ENCODE peak calls at places on chromosomes 16 and 17, in seven cellular contexts. O, T, N, G, I, R and Y are unnamed samples.
A peak's percentile ranks its signal among the peaks of the same experiment; 100 is the strongest.

GRCh38 chr17:80833952-80834895 is 157.4 kb upstream of the CHMP6 start:
- DNase-seq in O (no peak), T (no peak), N (peak; percentile 72), G (no peak), I (no peak), R (no peak), Y (no peak)

GRCh38 chr17:47280072-47280811 is 26.6 kb downstream of the ITGB3 start:
- DNase-seq in O (no peak), T (peak; percentile 32), N (peak; percentile 60), G (no peak), I (no peak), R (no peak), Y (no peak)

GRCh38 chr17:48500435-48501426 is 30.1 kb downstream of the HOXB1 start:
- DNase-seq in O (no peak), T (no peak), N (peak; percentile 59), G (no peak), I (no peak), R (no peak), Y (peak; percentile 72)

GRCh38 chr17:76152580-76152979 is 11.5 kb upstream of the FOXJ1 start:
- DNase-seq in O (no peak), T (no peak), N (no peak), G (no peak), I (no peak), R (no peak), Y (no peak)

GRCh38 chr17:1769826-1770477 is 8.1 kb downstream of the SERPINF1 start:
- DNase-seq in O (no peak), T (peak; percentile 94), N (no peak), G (peak; percentile 50), I (no peak), R (peak; percentile 97), Y (peak; percentile 17)

GRCh38 chr17:5861849-5862248 is 208.3 kb upstream of the WSCD1 start:
- DNase-seq in O (no peak), T (no peak), N (no peak), G (no peak), I (no peak), R (no peak), Y (peak; percentile 31)

GRCh38 chr17:20914658-20915057 is 128.2 kb downstream of the USP22 start:
- DNase-seq in O (no peak), T (no peak), N (no peak), G (no peak), I (no peak), R (no peak), Y (no peak)

GRCh38 chr16:1293921-1294656 is 15.3 kb upstream of the UBE2I start:
- DNase-seq in O (no peak), T (no peak), N (peak; percentile 12), G (no peak), I (no peak), R (no peak), Y (no peak)

GRCh38 chr17:64218066-64218465 is 45.0 kb downstream of the TEX2 start:
- DNase-seq in O (no peak), T (no peak), N (no peak), G (no peak), I (peak; percentile 13), R (no peak), Y (no peak)

GRCh38 chr17:72518810-72519597 is 398.2 kb downstream of the SOX9 start:
- DNase-seq in O (no peak), T (no peak), N (peak; percentile 32), G (no peak), I (no peak), R (no peak), Y (peak; percentile 86)

GRCh38 chr16:50306287-50306686 is 39.9 kb downstream of the ADCY7 start:
- DNase-seq in O (no peak), T (no peak), N (no peak), G (no peak), I (no peak), R (no peak), Y (no peak)

GRCh38 chr16:3454093-3454492 is 10.6 kb downstream of the NAA60 start:
- DNase-seq in O (no peak), T (peak; percentile 37), N (no peak), G (no peak), I (no peak), R (no peak), Y (peak; percentile 13)

GRCh38 chr16:65700599-65700998 is 578.7 kb upstream of the CDH11 start:
- DNase-seq in O (no peak), T (no peak), N (no peak), G (no peak), I (no peak), R (no peak), Y (no peak)

GRCh38 chr16:31421587-31421986 is 6.6 kb downstream of the COX6A2 start:
- DNase-seq in O (no peak), T (peak; percentile 61), N (no peak), G (no peak), I (no peak), R (no peak), Y (no peak)

GRCh38 chr17:11487469-11487868 is 110.8 kb upstream of the DNAH9 start:
- DNase-seq in O (peak; percentile 89), T (no peak), N (no peak), G (no peak), I (no peak), R (no peak), Y (no peak)

GRCh38 chr16:64475627-64476351 is 646.1 kb downstream of the CDH11 start:
- DNase-seq in O (no peak), T (no peak), N (peak; percentile 97), G (no peak), I (no peak), R (no peak), Y (no peak)

GRCh38 chr17:12736526-12736925 is 52.8 kb upstream of the ARHGAP44 start:
- DNase-seq in O (no peak), T (no peak), N (no peak), G (no peak), I (no peak), R (no peak), Y (no peak)

GRCh38 chr16:78952630-78953029 is 647.9 kb downstream of the MAF start:
- DNase-seq in O (no peak), T (no peak), N (no peak), G (no peak), I (no peak), R (no peak), Y (no peak)

GRCh38 chr17:416293-417206 is 63.9 kb upstream of the RPH3AL start:
- DNase-seq in O (no peak), T (no peak), N (no peak), G (peak; percentile 24), I (peak; percentile 49), R (no peak), Y (no peak)

GRCh38 chr16:81401035-81401950 is 43.3 kb upstream of the CMIP start:
- DNase-seq in O (no peak), T (peak; percentile 96), N (peak; percentile 73), G (no peak), I (no peak), R (no peak), Y (peak; percentile 92)

DNA sequence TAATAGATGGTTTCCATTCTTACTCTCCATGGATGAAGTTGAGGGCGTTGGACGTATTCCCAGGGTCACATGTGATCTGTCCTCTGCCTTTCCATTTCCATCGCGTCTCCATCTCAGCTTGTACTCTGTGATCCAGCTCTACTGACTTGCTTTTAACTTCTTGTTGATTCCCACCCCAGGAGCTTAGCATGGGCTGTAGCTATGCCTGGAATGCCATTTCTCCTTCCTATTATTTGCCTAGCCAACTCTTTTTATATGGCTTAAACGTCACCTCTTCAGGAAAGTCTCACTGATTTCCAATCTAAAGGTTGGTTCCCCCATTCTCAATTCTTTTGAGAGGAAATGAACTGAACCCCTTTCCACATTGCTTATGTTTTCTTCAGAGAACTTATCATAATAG is 475.9 kb downstream of the XYLT1 start:
- DNase-seq in O (peak; percentile 41), T (no peak), N (no peak), G (no peak), I (no peak), R (no peak), Y (no peak)
- H3K9ac ChIP-seq in O (no peak overlapping the region), T (no peak overlapping the region), N (no peak overlapping the region), G (no peak overlapping the region), I (no peak overlapping the region), R (no peak overlapping the region), Y (no peak overlapping the region)

DNA sequence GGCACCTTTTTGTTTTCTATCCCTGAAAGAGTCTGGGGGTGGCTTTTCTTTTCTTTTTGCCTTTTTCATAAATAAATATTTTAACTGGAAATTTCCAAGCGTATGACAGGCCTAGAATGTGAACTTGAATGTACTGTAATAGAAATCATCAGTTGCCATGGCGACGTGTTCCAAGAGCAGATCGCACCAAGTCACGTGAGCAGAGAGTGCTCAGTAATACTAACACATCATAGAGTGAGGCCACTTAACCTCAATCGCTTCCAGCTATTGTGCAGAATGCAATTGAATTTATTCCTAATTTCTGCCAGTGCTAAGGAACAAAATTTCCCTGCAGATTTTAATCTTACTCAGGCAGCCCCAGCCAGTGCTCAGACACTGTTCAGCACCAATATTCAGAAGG is 26.1 kb upstream of the PMFBP1 start:
- DNase-seq in O (no peak), T (no peak), N (peak; percentile 73), G (no peak), I (no peak), R (no peak), Y (no peak)
- TF ChIP-seq EZH2 in O (no peak), T (no peak), N (no peak), G (no peak), I (no peak), R (no peak), Y (no peak)

GRCh38 chr17:69918164-69918563 is 156.9 kb upstream of the KCNJ16 start:
- DNase-seq in O (no peak), T (no peak), N (no peak), G (no peak), I (no peak), R (no peak), Y (no peak)
- H3K9me3 ChIP-seq in O (no peaks in the 10 kb centered on the region), T (no peaks in the 10 kb centered on the region), N (no peaks in the 10 kb centered on the region), G (no peaks in the 10 kb centered on the region), I (no peaks in the 10 kb centered on the region), R (no peaks in the 10 kb centered on the region), Y (no peaks in the 10 kb centered on the region)

GRCh38 chr16:68310441-68311315 is at the start of the genes PRMT7 and SLC7A6OS:
- DNase-seq in O (peak; percentile 96), T (peak; percentile 88), N (peak; percentile 89), G (peak; percentile 95), I (peak; percentile 96), R (peak; percentile 36), Y (peak; percentile 81)

GRCh38 chr16:68300736-68301459 is 9.8 kb downstream of the SLC7A6OS start:
- DNase-seq in O (no peak), T (no peak), N (peak; percentile 43), G (no peak), I (no peak), R (no peak), Y (no peak)

GRCh38 chr16:68309798-68310197 is 948 bp downstream of the SLC7A6OS start:
- DNase-seq in O (no peak), T (no peak), N (no peak), G (no peak), I (peak; percentile 30), R (no peak), Y (no peak)

GRCh38 chr16:68311316-68311620 is 449 bp downstream of the PRMT7 start:
- DNase-seq in O (no peak), T (no peak), N (peak; percentile 52), G (no peak), I (peak; percentile 71), R (no peak), Y (peak; percentile 28)

DNA sequence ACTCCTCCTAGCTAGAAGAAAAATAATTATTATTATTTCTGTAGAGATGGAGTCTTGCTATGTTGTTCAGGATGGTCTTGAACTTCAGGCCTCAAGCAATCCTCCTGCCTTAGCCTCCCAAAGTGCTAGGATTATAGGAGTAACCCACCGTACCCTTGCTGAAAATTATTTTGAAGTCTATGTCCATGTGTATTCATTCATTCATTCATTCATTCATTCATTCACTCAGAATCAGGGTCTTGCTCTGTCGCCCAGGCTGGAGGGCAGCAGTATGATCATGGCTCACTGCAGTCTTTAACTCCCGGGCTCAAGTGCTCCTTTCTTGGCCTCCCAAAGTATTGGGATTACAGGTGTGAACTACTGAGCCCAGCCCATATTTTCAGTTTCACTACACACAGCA is 4.1 kb downstream of the SLC7A6OS start:
- DNase-seq in O (no peak), T (no peak), N (no peak), G (no peak), I (no peak), R (no peak), Y (no peak)
- H3K9ac ChIP-seq in O (no peak overlapping the region), T (no peak overlapping the region), N (no peak overlapping the region), G (no peak overlapping the region), I (no peak overlapping the region), R (no peak overlapping the region), Y (no peak overlapping the region)